ENCODE peak calls at places on chromosome 11, in seven cellular contexts. H is gastrocnemius medialis, L is dorsolateral prefrontal cortex, V is endothelial cell, S is IMR-90, W is GM23338, N is foreskin fibroblast. E is an unnamed sample.

GRCh38 chr11:70141490-70142014 is 61.5 kb upstream of the FADD start:
- DNase-seq in L (no peak), H (no peak), V (no peak), S (no peak), N (no peak), W (no peak), E (no peak)

GRCh38 chr11:61350336-61350735 is 11.3 kb downstream of the CYB561A3 start:
- DNase-seq in W (no peak), V (no peak), N (no peak), L (no peak), H (no peak), S (no peak), E (no peak)

GRCh38 chr11:78061088-78061920 is 2.4 kb upstream of the THRSP start:
- DNase-seq in L (no peak), S (no peak), V (no peak), N (no peak), H (peak; percentile 91), W (no peak), E (no peak)

GRCh38 chr11:23078289-23078971 is 218.2 kb upstream of the CCDC179 start:
- DNase-seq in S (peak; percentile 80), N (peak; percentile 66), L (no peak), V (no peak), W (no peak), H (no peak), E (no peak)

GRCh38 chr11:125457814-125458343 is 38.2 kb downstream of the FEZ1 start:
- DNase-seq in S (peak; percentile 81), N (peak; percentile 76), W (peak; percentile 16), V (no peak), L (peak; percentile 75), H (peak; percentile 21), E (no peak)

GRCh38 chr11:46681814-46682213 is 18.6 kb downstream of the ARHGAP1 start:
- DNase-seq in V (no peak), H (no peak), N (no peak), W (no peak), L (no peak), S (no peak), E (no peak)

GRCh38 chr11:71489311-71490043 is 36.5 kb downstream of the NADSYN1 start:
- DNase-seq in H (peak; percentile 1), L (peak; percentile 16), W (no peak), N (peak; percentile 17), S (peak; percentile 82), V (no peak), E (no peak)

GRCh38 chr11:130523609-130524008 is 75.2 kb downstream of the ADAMTS15 start:
- DNase-seq in H (peak; percentile 49), W (peak; percentile 22), S (peak; percentile 97), L (no peak), V (no peak), N (peak; percentile 95), E (no peak)

GRCh38 chr11:69639843-69640242 is 1.1 kb upstream of the CCND1 start:
- DNase-seq in N (no peak), S (no peak), L (no peak), V (no peak), W (no peak), H (no peak), E (no peak)

GRCh38 chr11:125553357-125553756 is 15.9 kb upstream of the EI24 start:
- DNase-seq in V (no peak), L (no peak), N (no peak), H (no peak), W (no peak), S (no peak), E (no peak)

GRCh38 chr11:57230797-57231538 is 6.1 kb downstream of the APLNR start:
- DNase-seq in W (peak; percentile 34), H (no peak), N (no peak), L (no peak), S (no peak), V (no peak), E (no peak)

GRCh38 chr11:61751384-61751783 is 1.1 kb upstream of the MYRF start:
- DNase-seq in W (no peak), V (no peak), L (no peak), N (no peak), H (no peak), S (no peak), E (no peak)

GRCh38 chr11:43557553-43558031 is 122.9 kb upstream of the HSD17B12 start:
- DNase-seq in L (no peak), H (no peak), N (peak; percentile 31), V (no peak), W (peak; percentile 67), S (no peak), E (no peak)

GRCh38 chr11:106381895-106382294 is 304.4 kb downstream of the AASDHPPT start:
- DNase-seq in S (no peak), L (no peak), N (no peak), W (peak; percentile 53), V (no peak), H (no peak), E (no peak)

GRCh38 chr11:60981515-60981914 is 10.0 kb downstream of the CD6 start:
- DNase-seq in W (no peak), N (no peak), S (no peak), H (no peak), L (no peak), V (no peak), E (no peak)

GRCh38 chr11:84899740-84900139 is 727.4 kb downstream of the DLG2 start:
- DNase-seq in L (no peak), S (peak; percentile 5), H (no peak), N (no peak), W (peak; percentile 87), V (no peak), E (no peak)

GRCh38 chr11:84889556-84889955 is 737.6 kb downstream of the DLG2 start:
- DNase-seq in H (no peak), L (no peak), S (no peak), N (no peak), V (no peak), W (no peak), E (no peak)

GRCh38 chr11:84890706-84891105 is 736.4 kb downstream of the DLG2 start:
- DNase-seq in H (no peak), V (no peak), N (no peak), L (no peak), S (peak; percentile 15), W (peak; percentile 32), E (peak; percentile 13)

GRCh38 chr11:84899134-84899533 is 728.0 kb downstream of the DLG2 start:
- DNase-seq in H (no peak), N (peak; percentile 7), S (no peak), W (no peak), V (no peak), L (no peak), E (no peak)

DNA sequence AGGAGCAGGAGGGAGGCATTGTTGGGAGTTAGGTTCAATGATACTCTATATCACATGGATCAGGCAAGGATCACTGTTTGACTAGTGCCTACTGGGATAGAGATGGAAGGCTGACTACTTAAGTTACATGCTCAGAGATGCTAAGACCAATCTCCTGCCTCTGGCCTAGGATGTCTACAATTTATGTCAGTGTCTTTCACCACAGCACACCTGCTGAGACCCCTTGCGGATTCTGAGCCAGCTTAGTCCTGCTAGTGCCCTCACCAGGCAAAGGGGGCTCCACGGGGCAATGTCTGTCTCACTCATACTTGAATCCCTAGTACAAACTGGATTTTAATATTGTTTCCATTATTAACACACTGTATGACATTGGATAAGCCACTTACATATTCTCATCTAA is 732.5 kb downstream of the DLG2 start:
- DNase-seq in N (no peak), V (no peak), W (peak; percentile 11), H (no peak), S (no peak), L (no peak), E (no peak)
- TF ChIP-seq CTCF in N (no peak), V (no peak), W (no peak), H (no peak), S (no peak), L (no peak), E (no peak)

DNA sequence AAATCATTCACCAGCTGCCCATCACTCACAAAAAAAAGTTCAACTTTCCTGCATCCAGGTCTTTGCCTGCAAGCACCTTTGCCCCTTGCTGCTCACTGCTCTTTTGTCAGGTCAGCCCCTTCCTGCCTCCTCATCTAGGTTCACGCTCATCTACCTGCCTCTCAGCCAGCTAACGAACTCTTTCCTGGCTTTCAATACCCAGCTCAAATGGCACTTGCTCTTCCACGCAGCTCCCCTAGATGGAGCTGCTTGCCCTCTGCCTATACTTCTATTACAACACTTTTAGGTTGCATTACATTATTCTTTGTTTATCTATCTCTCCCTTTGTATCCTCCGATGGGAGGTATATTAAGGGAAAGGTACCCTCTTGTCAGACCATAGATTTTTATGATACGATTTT is 78.9 kb upstream of the TBCEL start:
- DNase-seq in H (no peak), W (peak; percentile 47), S (no peak), N (no peak), L (no peak), V (no peak), E (no peak)
- TF ChIP-seq CTCF in H (no peak), W (peak; percentile 73), S (peak; percentile 22), N (no peak), L (peak; percentile 11), V (no peak), E (no peak)

GRCh38 chr11:68027667-68028066 is 2.8 kb upstream of the NDUFS8 start:
- DNase-seq in H (no peak), S (no peak), V (no peak), L (no peak), W (no peak), N (no peak), E (no peak)

GRCh38 chr11:68024508-68024907 is 6.0 kb upstream of the NDUFS8 start:
- DNase-seq in V (no peak), N (no peak), W (no peak), L (no peak), S (no peak), H (no peak), E (no peak)

GRCh38 chr11:68022531-68022930 is 8.0 kb upstream of the NDUFS8 start:
- DNase-seq in W (no peak), N (no peak), V (no peak), S (no peak), H (no peak), L (no peak), E (no peak)

GRCh38 chr11:68026391-68027105 is 3.9 kb upstream of the NDUFS8 start:
- DNase-seq in W (no peak), N (no peak), S (no peak), H (no peak), L (no peak), V (no peak), E (no peak)

GRCh38 chr11:68025047-68025446 is 5.4 kb upstream of the NDUFS8 start:
- DNase-seq in S (no peak), W (no peak), H (no peak), L (no peak), N (no peak), V (no peak), E (no peak)
- TF ChIP-seq CTCF in S (no peak), W (peak; percentile 22), H (no peak), L (no peak), N (no peak), V (peak; percentile 24), E (no peak)

GRCh38 chr11:113178671-113179070 is 135.7 kb upstream of the TTC12 start:
- DNase-seq in L (no peak), H (no peak), N (no peak), V (no peak), W (no peak), S (no peak), E (no peak)

GRCh38 chr11:113176561-113176960 is 137.8 kb upstream of the TTC12 start:
- DNase-seq in H (no peak), W (no peak), V (no peak), N (peak; percentile 55), L (no peak), S (no peak), E (no peak)

GRCh38 chr11:113174862-113175261 is 139.5 kb upstream of the TTC12 start:
- DNase-seq in H (no peak), L (no peak), N (no peak), S (no peak), V (no peak), W (no peak), E (no peak)

GRCh38 chr11:113177596-113178115 is 136.7 kb upstream of the TTC12 start:
- DNase-seq in V (no peak), L (no peak), W (peak; percentile 37), H (no peak), S (no peak), N (no peak), E (no peak)

GRCh38 chr11:113176971-113177370 is 137.4 kb upstream of the TTC12 start:
- DNase-seq in S (no peak), H (no peak), N (peak; percentile 73), L (no peak), V (no peak), W (no peak), E (no peak)
- TF ChIP-seq CTCF in S (no peak), H (no peak), N (no peak), L (no peak), V (no peak), W (no peak), E (no peak)

E was measured in glutamatergic neuron.